ENCODE peak calls at places on chromosomes 3 and 15, in nine cellular contexts. B, Q, L, G, A, C, S, H and I are unnamed samples.

GRCh38 chr15:74529911-74530310 is 11.1 kb upstream of the ARID3B start:
- DNase-seq in L (no peak), S (no peak), B (peak; percentile 97), C (no peak), A (no peak), Q (no peak), H (no peak), G (no peak), I (no peak)

GRCh38 chr3:72290859-72291641 is 506.1 kb upstream of the PROK2 start:
- DNase-seq in A (no peak), S (no peak), Q (peak; percentile 25), G (no peak), H (no peak), C (no peak), B (no peak), L (no peak), I (no peak)

GRCh38 chr3:188869628-188870027 is 302.1 kb upstream of the TPRG1 start:
- DNase-seq in Q (no peak), S (no peak), G (no peak), L (no peak), H (no peak), B (peak; percentile 65), C (no peak), A (no peak), I (no peak)

GRCh38 chr3:177443469-177443868 is 246.2 kb upstream of the TBL1XR1 start:
- DNase-seq in Q (no peak), C (no peak), S (no peak), B (peak; percentile 39), L (no peak), A (no peak), G (no peak), H (no peak), I (no peak)

GRCh38 chr3:179447251-179447650 is 4.0 kb downstream of the GNB4 start:
- DNase-seq in H (no peak), B (no peak), A (no peak), Q (no peak), C (no peak), L (no peak), S (no peak), G (no peak), I (no peak)

GRCh38 chr3:61761694-61762430 is 200.5 kb downstream of the PTPRG start:
- DNase-seq in G (no peak), L (no peak), H (no peak), A (no peak), C (no peak), Q (no peak), B (no peak), S (no peak), I (no peak)

GRCh38 chr3:48617559-48617958 is 4.0 kb downstream of the TMEM89 start:
- DNase-seq in B (no peak), C (no peak), G (no peak), H (no peak), A (no peak), Q (no peak), S (no peak), L (no peak), I (no peak)

GRCh38 chr15:52334491-52335160 is 39.0 kb upstream of the MYO5C start:
- DNase-seq in S (no peak), B (peak; percentile 49), Q (no peak), A (no peak), C (no peak), H (no peak), L (no peak), G (no peak), I (no peak)

GRCh38 chr3:170740285-170740684 is 129.7 kb downstream of the RPL22L1 start:
- DNase-seq in Q (no peak), S (no peak), B (no peak), G (no peak), A (no peak), H (no peak), L (no peak), C (no peak), I (no peak)
- H3K4me1 ChIP-seq in Q (no peaks in the 10 kb centered on the region), S (peaks cover 6% of the 10 kb centered on the region), B (peaks cover 20% of the 10 kb centered on the region), G (no peaks in the 10 kb centered on the region), A (no peaks in the 10 kb centered on the region), H (no peaks in the 10 kb centered on the region), L (peaks cover 18% of the 10 kb centered on the region), C (no peaks in the 10 kb centered on the region), I (no peaks in the 10 kb centered on the region)

GRCh38 chr3:139204756-139205155 is 139.1 kb upstream of the MRPS22 start:
- DNase-seq in B (peak; percentile 50), G (no peak), A (no peak), H (no peak), S (no peak), C (no peak), Q (no peak), L (no peak), I (no peak)

GRCh38 chr3:139203752-139204151 is 140.1 kb upstream of the MRPS22 start:
- DNase-seq in S (no peak), H (no peak), A (no peak), G (no peak), B (no peak), C (no peak), L (no peak), Q (no peak), I (no peak)

GRCh38 chr3:139201446-139202225 is 142.2 kb upstream of the MRPS22 start:
- DNase-seq in B (no peak), A (no peak), Q (no peak), L (no peak), C (no peak), H (no peak), S (no peak), G (no peak), I (no peak)

GRCh38 chr3:139202959-139203349 is 140.9 kb upstream of the MRPS22 start:
- DNase-seq in H (no peak), S (no peak), Q (no peak), A (no peak), C (no peak), L (no peak), G (no peak), B (no peak), I (no peak)

DNA sequence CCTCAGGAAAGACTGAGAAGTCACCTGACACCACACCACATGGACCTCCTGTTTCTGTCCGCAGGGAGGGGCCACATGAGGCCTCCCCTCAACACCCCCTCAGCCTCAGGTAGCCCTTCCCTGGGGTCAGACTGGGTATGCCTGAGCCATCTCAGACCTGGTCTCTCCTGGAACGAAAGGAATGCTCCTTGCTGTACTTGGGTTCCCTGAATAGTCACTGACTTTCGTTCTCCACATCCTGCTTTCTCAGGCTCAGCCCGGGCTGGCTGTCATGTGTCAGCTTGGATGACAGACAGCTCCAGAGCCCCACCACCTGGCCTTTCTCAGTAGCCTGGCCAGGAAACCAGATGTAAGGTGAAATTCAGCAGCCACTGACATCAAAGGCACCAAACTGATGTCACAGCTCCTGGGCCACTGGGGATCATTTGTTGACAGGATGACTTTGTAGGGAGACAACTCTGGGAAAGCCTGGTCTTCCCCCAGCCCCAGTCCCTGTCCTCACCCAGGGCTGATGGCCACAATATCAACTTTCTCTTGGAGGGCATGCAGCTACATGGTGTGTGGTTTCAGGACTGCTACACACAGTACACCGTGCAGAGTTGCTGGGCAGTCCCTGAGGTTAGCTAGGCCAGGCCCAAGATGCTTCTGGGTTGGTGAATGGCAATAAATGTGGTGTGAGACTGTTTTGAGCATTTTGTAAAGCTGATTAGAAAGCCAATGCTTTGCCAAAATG is 141.4 kb upstream of the MRPS22 start:
- DNase-seq in Q (peak; percentile 78), G (peak; percentile 75), S (no peak), L (no peak), B (no peak), C (no peak), A (peak; percentile 74), H (peak; percentile 93), I (no peak)
- TF ChIP-seq CTCF in Q (no peak), G (peak; percentile 65), S (no peak), L (no peak), B (no peak), C (no peak), A (peak; percentile 56), H (peak; percentile 74), I (no peak)

DNA sequence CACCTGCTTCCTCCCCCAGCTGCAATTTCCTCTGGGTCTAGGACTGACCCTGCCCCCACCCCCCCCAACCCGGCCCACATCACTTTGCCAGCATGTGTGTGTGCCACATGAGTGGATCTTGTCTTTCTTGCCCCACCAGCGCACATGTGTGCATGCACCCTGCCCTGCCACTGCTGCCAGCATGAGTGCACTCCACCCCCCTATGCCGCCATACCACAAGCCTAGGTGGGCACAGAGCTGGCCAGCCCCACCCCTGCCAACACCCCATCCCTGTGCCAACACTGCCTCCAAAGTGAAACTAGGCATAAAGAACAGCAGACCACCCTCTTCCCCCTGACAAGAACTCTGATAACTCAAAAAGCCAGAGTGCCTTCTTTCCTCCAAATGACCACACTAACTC is 296.3 kb upstream of the SGO1 start:
- DNase-seq in G (no peak), B (no peak), C (no peak), H (no peak), Q (no peak), L (no peak), A (no peak), S (no peak), I (no peak)
- H3K9me3 ChIP-seq in G (peaks cover 17% of the 10 kb centered on the region), B (peaks cover 5% of the 10 kb centered on the region), C (peaks cover 12% of the 10 kb centered on the region), H (peaks cover 48% of the 10 kb centered on the region), Q (no peaks in the 10 kb centered on the region), L (no peaks in the 10 kb centered on the region), A (peaks cover 3% of the 10 kb centered on the region), S (peaks cover 26% of the 10 kb centered on the region), I (no peaks in the 10 kb centered on the region)

GRCh38 chr3:64186667-64187064 is 38.6 kb downstream of the PRICKLE2 start:
- DNase-seq in G (no peak), B (no peak), H (no peak), C (no peak), L (no peak), A (no peak), S (no peak), Q (no peak), I (no peak)

GRCh38 chr3:64188810-64189560 is 36.3 kb downstream of the PRICKLE2 start:
- DNase-seq in C (no peak), H (peak; percentile 58), B (peak; percentile 97), Q (peak; percentile 8), L (peak; percentile 67), S (no peak), G (no peak), A (no peak), I (no peak)

GRCh38 chr3:64184621-64185020 is 40.6 kb downstream of the PRICKLE2 start:
- DNase-seq in C (no peak), S (no peak), Q (no peak), A (no peak), L (no peak), H (no peak), G (no peak), B (peak; percentile 71), I (no peak)

GRCh38 chr3:64185436-64185835 is 39.8 kb downstream of the PRICKLE2 start:
- DNase-seq in C (no peak), L (no peak), H (no peak), G (no peak), S (no peak), B (no peak), A (no peak), Q (no peak), I (no peak)

DNA sequence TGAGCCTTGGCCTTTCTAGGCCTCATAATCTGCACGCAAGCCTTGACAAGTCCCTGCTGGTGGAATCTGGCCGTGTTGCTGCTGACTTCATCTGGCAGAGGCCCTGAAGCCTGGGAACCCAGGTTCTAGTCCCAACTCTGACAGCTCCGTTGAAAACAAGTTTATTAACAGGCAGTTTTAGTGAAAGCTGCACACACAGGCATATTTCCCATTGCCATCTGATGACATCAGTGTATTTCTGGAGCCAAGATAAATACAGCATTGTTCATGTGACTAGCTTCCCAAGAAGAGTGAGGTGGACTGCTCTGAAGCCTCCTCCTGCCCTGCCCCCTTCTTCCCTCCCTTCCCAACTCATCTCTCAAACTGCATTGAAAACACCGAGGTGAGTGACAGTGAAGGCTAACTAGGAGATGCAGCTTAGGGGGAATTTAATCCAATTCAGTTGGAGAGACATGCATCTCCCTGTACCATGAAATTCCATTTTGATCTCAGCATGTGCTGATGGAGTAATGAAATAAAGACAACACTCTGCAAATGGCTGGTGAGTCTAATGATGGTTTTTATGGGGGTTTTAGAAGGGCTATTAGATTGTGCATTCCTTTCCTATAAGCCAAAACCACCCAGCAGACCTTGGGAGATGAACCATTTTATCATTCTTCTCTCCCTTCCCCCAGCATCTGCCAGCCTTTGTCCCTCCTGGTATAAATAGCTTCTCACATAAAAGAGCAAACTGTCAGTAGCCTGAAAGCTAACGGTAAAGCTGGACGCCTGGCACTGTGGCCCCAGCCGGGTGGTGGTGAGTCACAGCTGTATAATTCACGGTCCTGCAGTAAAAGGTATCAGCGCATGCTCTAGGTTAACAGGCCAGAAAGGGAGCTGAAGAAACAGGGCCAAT is 38.0 kb downstream of the PRICKLE2 start:
- DNase-seq in G (peak; percentile 52), L (peak; percentile 77), H (no peak), A (no peak), C (peak; percentile 51), S (peak; percentile 40), Q (peak; percentile 14), B (peak; percentile 99), I (no peak)
- H3K4me1 ChIP-seq in G (no peaks in the 10 kb centered on the region), L (peaks cover 69% of the 10 kb centered on the region), H (peaks cover 12% of the 10 kb centered on the region), A (peaks cover 10% of the 10 kb centered on the region), C (peaks cover 47% of the 10 kb centered on the region), S (peaks cover 59% of the 10 kb centered on the region), Q (peaks cover 17% of the 10 kb centered on the region), B (peaks cover 32% of the 10 kb centered on the region), I (no peaks in the 10 kb centered on the region)